ENCODE peak calls at places on chromosomes 11 and 22, in nine cellular contexts. B, N, Y, Q, R, F, K, L and I are unnamed samples.
A peak's percentile ranks its signal among the peaks of the same experiment; 100 is the strongest.

GRCh38 chr11:117273550-117274289 is 17.4 kb upstream of the BACE1-AS start:
- DNase-seq in B (no peak), N (no peak), Y (peak; percentile 92), Q (no peak), R (no peak), F (no peak), K (no peak), L (no peak), I (no peak)

GRCh38 chr22:47883757-47884156 is 1121.3 kb downstream of the TBC1D22A start:
- DNase-seq in B (no peak), N (no peak), Y (no peak), Q (no peak), R (no peak), F (no peak), K (no peak), L (no peak), I (no peak)

GRCh38 chr11:92225563-92226308 is 1.1 kb downstream of the FAT3 start:
- DNase-seq in B (peak; percentile 52), N (no peak), Y (no peak), Q (peak; percentile 60), R (peak; percentile 77), F (no peak), K (no peak), L (peak; percentile 85), I (no peak)

GRCh38 chr11:75188671-75189070 is 37.8 kb downstream of the SLCO2B1 start:
- DNase-seq in B (no peak), N (no peak), Y (no peak), Q (no peak), R (no peak), F (no peak), K (no peak), L (no peak), I (no peak)

GRCh38 chr11:58730507-58731089 is 1.1 kb downstream of the GLYAT start:
- DNase-seq in B (no peak), N (no peak), Y (no peak), Q (no peak), R (no peak), F (no peak), K (no peak), L (no peak), I (no peak)

GRCh38 chr22:30420401-30421178 is 5.0 kb upstream of the MTFP1 start:
- DNase-seq in B (no peak), N (no peak), Y (peak; percentile 90), Q (no peak), R (no peak), F (no peak), K (no peak), L (no peak), I (no peak)

GRCh38 chr11:22521226-22521625 is 104.4 kb downstream of the FANCF start:
- DNase-seq in B (no peak), N (no peak), Y (peak; percentile 48), Q (no peak), R (no peak), F (no peak), K (no peak), L (no peak), I (no peak)

GRCh38 chr11:82523141-82523540 is 210.5 kb downstream of the FAM181B start:
- DNase-seq in B (no peak), N (no peak), Y (no peak), Q (peak; percentile 11), R (no peak), F (no peak), K (no peak), L (peak; percentile 72), I (no peak)

GRCh38 chr11:119371778-119372182 is 9.7 kb downstream of the USP2 start:
- DNase-seq in B (no peak), N (no peak), Y (no peak), Q (no peak), R (no peak), F (no peak), K (no peak), L (peak; percentile 40), I (no peak)

GRCh38 chr22:23898006-23898974 is 4.1 kb downstream of the MIF start:
- DNase-seq in B (no peak), N (no peak), Y (no peak), Q (no peak), R (no peak), F (no peak), K (no peak), L (no peak), I (no peak)

GRCh38 chr11:46918087-46918751 is at the start of gene LRP4:
- DNase-seq in B (peak; percentile 79), N (peak; percentile 64), Y (no peak), Q (no peak), R (peak; percentile 82), F (no peak), K (peak; percentile 69), L (peak; percentile 84), I (peak; percentile 79)

GRCh38 chr11:17206448-17206847 is 1.3 kb downstream of the PIK3C2A start:
- DNase-seq in B (no peak), N (no peak), Y (no peak), Q (no peak), R (no peak), F (no peak), K (no peak), L (no peak), I (no peak)

GRCh38 chr11:40302669-40303068 is 1156.8 kb downstream of the LRRC4C start:
- DNase-seq in B (no peak), N (no peak), Y (peak; percentile 46), Q (no peak), R (no peak), F (no peak), K (no peak), L (no peak), I (no peak)

DNA sequence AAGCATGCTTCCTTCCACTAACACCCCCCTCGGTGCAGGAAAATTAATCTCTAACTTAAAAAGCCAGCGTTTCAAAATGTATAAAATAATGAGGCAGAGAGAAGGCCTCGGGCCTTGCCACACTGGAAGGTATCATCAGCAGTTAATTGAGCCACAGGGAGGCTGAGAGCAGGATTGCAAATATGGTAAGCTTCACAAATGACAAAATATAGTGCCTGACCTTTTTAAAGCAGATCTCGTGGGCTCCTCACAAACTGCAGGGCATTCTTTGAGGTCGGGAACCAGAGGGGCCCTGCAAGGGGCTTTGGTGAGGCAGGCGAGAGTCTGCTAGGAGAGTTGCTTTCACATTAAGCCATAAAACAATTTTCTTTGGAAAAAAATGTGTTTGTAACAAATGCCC is 61.2 kb upstream of the SYT13 start:
- DNase-seq in B (no peak), N (no peak), Y (no peak), Q (no peak), R (peak; percentile 38), F (no peak), K (no peak), L (peak; percentile 45), I (no peak)
- H3K4me3 ChIP-seq in B (no peak overlapping the region), N (no peak overlapping the region), Y (no peak overlapping the region), Q (peak overlapping the region; percentile 13), R (no peak overlapping the region), F (no peak overlapping the region), K (no peak overlapping the region), L (no peak overlapping the region), I (no peak overlapping the region)

GRCh38 chr11:68037481-68038225 is 1.2 kb upstream of the TCIRG1 start:
- DNase-seq in B (peak; percentile 82), N (no peak), Y (no peak), Q (no peak), R (no peak), F (no peak), K (no peak), L (no peak), I (peak; percentile 34)
- H3K4me1 ChIP-seq in B (peaks cover 39% of the 10 kb centered on the region), N (peaks cover 18% of the 10 kb centered on the region), Y (peaks cover 20% of the 10 kb centered on the region), Q (peaks cover 13% of the 10 kb centered on the region), R (peaks cover 25% of the 10 kb centered on the region), F (peaks cover 29% of the 10 kb centered on the region), K (peaks cover 79% of the 10 kb centered on the region), L (peaks cover 9% of the 10 kb centered on the region), I (peaks cover 54% of the 10 kb centered on the region)

GRCh38 chr11:61552108-61552635 is 28.7 kb downstream of the SYT7 start:
- DNase-seq in B (peak; percentile 55), N (no peak), Y (no peak), Q (no peak), R (no peak), F (no peak), K (peak; percentile 36), L (no peak), I (no peak)
- H3K4me3 ChIP-seq in B (no peak overlapping the region), N (no peak overlapping the region), Y (no peak overlapping the region), Q (no peak overlapping the region), R (no peak overlapping the region), F (no peak overlapping the region), K (peak overlapping the region; percentile 46), L (no peak overlapping the region), I (no peak overlapping the region)

GRCh38 chr11:102453286-102453797 is 777 bp upstream of the TMEM123 start:
- DNase-seq in B (no peak), N (peak; percentile 73), Y (no peak), Q (no peak), R (no peak), F (no peak), K (peak; percentile 30), L (peak; percentile 64), I (no peak)
- H3K4me1 ChIP-seq in B (peaks cover 32% of the 10 kb centered on the region), N (peaks cover 12% of the 10 kb centered on the region), Y (peaks cover 11% of the 10 kb centered on the region), Q (peaks cover 16% of the 10 kb centered on the region), R (peaks cover 22% of the 10 kb centered on the region), F (peaks cover 3% of the 10 kb centered on the region), K (peaks cover 52% of the 10 kb centered on the region), L (peaks cover 13% of the 10 kb centered on the region), I (peaks cover 14% of the 10 kb centered on the region)